ENCODE peak calls at places on chromosomes 11 and 22, in four cellular contexts. One of them, this sample, is unnamed.

GRCh38 chr11:128210148-128210940 is 377.0 kb downstream of the ETS1 start:
- DNase-seq in K562: no peak
- DNase-seq in HepG2: peak
- DNase-seq in GM12878: no peak
- DNase-seq in this sample: no peak

GRCh38 chr11:130088217-130088616 is 18.5 kb downstream of the APLP2 start:
- DNase-seq in K562: no peak
- DNase-seq in HepG2: no peak
- DNase-seq in GM12878: no peak
- DNase-seq in this sample: no peak

GRCh38 chr11:63521896-63522295 is 14.7 kb upstream of the PLAAT4 start:
- DNase-seq in K562: no peak
- DNase-seq in HepG2: no peak
- DNase-seq in GM12878: no peak
- DNase-seq in this sample: no peak

GRCh38 chr11:3894128-3894731 is 38.8 kb downstream of the STIM1 start:
- DNase-seq in K562: no peak
- DNase-seq in HepG2: no peak
- DNase-seq in GM12878: peak
- DNase-seq in this sample: no peak

GRCh38 chr11:123100378-123101085 is 38.6 kb upstream of the HSPA8 start:
- DNase-seq in K562: no peak
- DNase-seq in HepG2: no peak
- DNase-seq in GM12878: no peak
- DNase-seq in this sample: no peak

GRCh38 chr11:58564226-58564625 is 11.4 kb downstream of the LPXN start:
- DNase-seq in K562: no peak
- DNase-seq in HepG2: no peak
- DNase-seq in GM12878: no peak
- DNase-seq in this sample: no peak

GRCh38 chr11:70090989-70091388 is 12.9 kb downstream of the ANO1 start:
- DNase-seq in K562: no peak
- DNase-seq in HepG2: no peak
- DNase-seq in GM12878: no peak
- DNase-seq in this sample: no peak

GRCh38 chr11:43419460-43419859 is 60.7 kb downstream of the TTC17 start:
- DNase-seq in K562: peak
- DNase-seq in HepG2: peak
- DNase-seq in GM12878: no peak
- DNase-seq in this sample: peak

GRCh38 chr11:14980854-14981253 is 8.7 kb upstream of the CALCA start:
- DNase-seq in K562: no peak
- DNase-seq in HepG2: no peak
- DNase-seq in GM12878: no peak
- DNase-seq in this sample: no peak

GRCh38 chr11:113398669-113399430 is 11.3 kb downstream of the ANKK1 start:
- DNase-seq in K562: no peak
- DNase-seq in HepG2: no peak
- DNase-seq in GM12878: no peak
- DNase-seq in this sample: no peak

GRCh38 chr11:32312865-32313403 is 122.4 kb downstream of the WT1 start:
- DNase-seq in K562: peak
- DNase-seq in HepG2: peak
- DNase-seq in GM12878: no peak
- DNase-seq in this sample: peak

GRCh38 chr22:20455709-20456063 is 18.1 kb upstream of the SCARF2 start:
- DNase-seq in K562: no peak
- DNase-seq in HepG2: no peak
- DNase-seq in GM12878: no peak
- DNase-seq in this sample: no peak

GRCh38 chr11:125022551-125022950 is 40.6 kb upstream of the SLC37A2 start:
- DNase-seq in K562: no peak
- DNase-seq in HepG2: no peak
- DNase-seq in GM12878: no peak
- DNase-seq in this sample: no peak

GRCh38 chr11:27610946-27611345 is 89.3 kb downstream of the BDNF start:
- DNase-seq in K562: no peak
- DNase-seq in HepG2: no peak
- DNase-seq in GM12878: no peak
- DNase-seq in this sample: no peak

GRCh38 chr11:27610287-27610686 is 90.0 kb downstream of the BDNF start:
- DNase-seq in K562: no peak
- DNase-seq in HepG2: no peak
- DNase-seq in GM12878: no peak
- DNase-seq in this sample: no peak

GRCh38 chr11:27612932-27613669 is 87.2 kb downstream of the BDNF start:
- DNase-seq in K562: no peak
- DNase-seq in HepG2: no peak
- DNase-seq in GM12878: no peak
- DNase-seq in this sample: no peak

GRCh38 chr11:27611946-27612455 is 88.3 kb downstream of the BDNF start:
- DNase-seq in K562: no peak
- DNase-seq in HepG2: no peak
- DNase-seq in GM12878: no peak
- DNase-seq in this sample: no peak

GRCh38 chr11:27611390-27611789 is 88.9 kb downstream of the BDNF start:
- DNase-seq in K562: no peak
- DNase-seq in HepG2: no peak
- DNase-seq in GM12878: no peak
- DNase-seq in this sample: no peak
- TF ChIP-seq TARDBP in K562: no peak
- TF ChIP-seq TARDBP in HepG2: no peak
- TF ChIP-seq TARDBP in GM12878: no peak
- TF ChIP-seq TARDBP in this sample: no peak

DNA sequence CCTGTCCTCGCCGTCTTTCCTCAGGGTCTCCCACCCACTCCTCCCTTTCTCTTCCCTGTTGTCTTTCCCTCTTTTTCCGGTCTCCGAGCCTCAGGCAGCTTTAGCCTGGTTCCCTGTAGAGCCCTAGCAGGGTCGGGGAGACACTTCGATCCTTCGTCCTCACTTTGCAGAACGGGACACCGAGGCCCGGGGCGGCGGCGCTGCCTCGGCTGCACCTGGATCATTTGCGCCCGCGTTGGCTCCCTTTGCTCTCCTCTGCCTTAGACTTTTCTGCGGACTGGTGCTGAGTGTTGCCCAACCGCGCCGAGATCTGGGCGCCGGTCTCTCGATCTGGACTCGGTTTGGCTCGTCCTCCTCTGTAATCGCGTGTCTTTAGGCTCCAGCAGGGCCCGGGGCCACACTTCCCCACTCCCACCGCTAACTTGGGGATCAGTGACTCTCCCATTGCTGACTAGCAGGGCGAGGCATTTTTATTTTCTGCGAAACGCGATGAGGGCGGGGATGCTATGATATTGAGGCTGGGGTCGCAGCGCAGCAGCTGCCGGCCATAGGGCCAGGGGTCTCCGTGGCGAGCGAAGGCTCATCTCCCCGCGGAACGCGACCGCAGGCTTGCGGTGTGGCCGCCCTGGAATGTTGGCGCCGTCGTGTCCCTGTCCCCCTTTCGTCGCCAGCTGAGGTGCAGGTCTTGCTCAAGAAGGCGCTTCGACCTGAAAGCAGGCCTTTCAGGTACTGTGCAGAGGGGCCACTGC is 1.6 kb upstream of the E2F8 start:
- DNase-seq in K562: no peak
- DNase-seq in HepG2: no peak
- DNase-seq in GM12878: no peak
- DNase-seq in this sample: no peak
- TF ChIP-seq FOXM1 in K562: no peak
- TF ChIP-seq FOXM1 in HepG2: no peak
- TF ChIP-seq FOXM1 in GM12878: no peak
- TF ChIP-seq FOXM1 in this sample: no peak

DNA sequence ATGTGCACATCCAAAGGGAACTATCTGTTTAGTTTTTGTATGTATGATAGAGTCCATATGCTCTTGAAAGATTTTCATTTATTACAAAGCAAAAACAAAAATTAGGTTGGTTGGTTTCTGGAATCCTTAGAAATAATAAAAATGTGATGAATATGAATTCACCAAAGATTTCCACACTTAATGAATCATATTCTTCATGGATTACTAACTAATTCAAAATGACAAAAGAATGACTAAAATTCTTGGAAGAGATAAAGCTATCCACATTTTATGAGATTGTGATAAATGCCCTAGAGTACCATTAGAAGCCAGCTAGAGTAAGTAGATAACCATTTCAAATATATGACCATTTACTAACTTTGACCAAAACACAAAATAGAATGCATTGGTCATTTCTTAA is 261.0 kb downstream of the SBF2 start:
- DNase-seq in K562: no peak
- DNase-seq in HepG2: no peak
- DNase-seq in GM12878: no peak
- DNase-seq in this sample: no peak
- TF ChIP-seq TARDBP in K562: no peak
- TF ChIP-seq TARDBP in HepG2: no peak
- TF ChIP-seq TARDBP in GM12878: no peak
- TF ChIP-seq TARDBP in this sample: no peak

GRCh38 chr22:50672471-50673230 is at the start of gene SHANK3:
- DNase-seq in K562: no peak
- DNase-seq in HepG2: no peak
- DNase-seq in GM12878: no peak
- DNase-seq in this sample: peak
- TF ChIP-seq FOXM1 in K562: no peak
- TF ChIP-seq FOXM1 in HepG2: no peak
- TF ChIP-seq FOXM1 in GM12878: no peak
- TF ChIP-seq FOXM1 in this sample: no peak

GRCh38 chr11:117017456-117017855 is 80.8 kb downstream of the SIK3 start:
- DNase-seq in K562: no peak
- DNase-seq in HepG2: no peak
- DNase-seq in GM12878: no peak
- DNase-seq in this sample: no peak
- TF ChIP-seq TARDBP in K562: no peak
- TF ChIP-seq TARDBP in HepG2: no peak
- TF ChIP-seq TARDBP in GM12878: no peak
- TF ChIP-seq TARDBP in this sample: no peak

GRCh38 chr22:36755316-36755715 is 20.6 kb downstream of the IFT27 start:
- DNase-seq in K562: no peak
- DNase-seq in HepG2: no peak
- DNase-seq in GM12878: no peak
- DNase-seq in this sample: no peak
- TF ChIP-seq FOXM1 in K562: no peak
- TF ChIP-seq FOXM1 in HepG2: no peak
- TF ChIP-seq FOXM1 in GM12878: no peak
- TF ChIP-seq FOXM1 in this sample: no peak

DNA sequence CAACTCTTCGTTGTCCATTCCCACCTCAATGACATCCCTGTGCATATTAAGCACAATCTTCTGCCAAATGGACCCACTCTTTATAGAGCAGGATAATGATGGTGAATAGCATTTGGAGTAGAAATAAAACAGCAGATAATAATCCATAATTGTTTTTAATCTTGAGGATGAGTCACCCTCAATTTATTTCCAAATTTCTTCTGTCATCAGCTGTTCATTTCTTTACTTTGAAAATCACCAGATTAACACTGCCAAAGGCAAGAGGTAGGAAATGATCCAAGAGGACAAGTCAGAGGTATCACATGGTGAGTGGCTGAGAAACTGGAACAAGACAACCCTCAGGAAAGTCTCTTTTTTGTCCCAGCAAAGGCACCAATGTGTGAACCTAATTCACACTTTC is 7.3 kb upstream of the AMBRA1 start:
- DNase-seq in K562: no peak
- DNase-seq in HepG2: no peak
- DNase-seq in GM12878: no peak
- DNase-seq in this sample: no peak
- TF ChIP-seq TARDBP in K562: no peak
- TF ChIP-seq TARDBP in HepG2: no peak
- TF ChIP-seq TARDBP in GM12878: no peak
- TF ChIP-seq TARDBP in this sample: no peak

GRCh38 chr11:24082241-24082640 is 414.6 kb upstream of the LUZP2 start:
- DNase-seq in K562: no peak
- DNase-seq in HepG2: no peak
- DNase-seq in GM12878: no peak
- DNase-seq in this sample: no peak
- TF ChIP-seq FOXM1 in K562: no peak
- TF ChIP-seq FOXM1 in HepG2: no peak
- TF ChIP-seq FOXM1 in GM12878: no peak
- TF ChIP-seq FOXM1 in this sample: no peak

GRCh38 chr11:79412761-79413160 is 28.1 kb downstream of the TENM4 start:
- DNase-seq in K562: no peak
- DNase-seq in HepG2: no peak
- DNase-seq in GM12878: no peak
- DNase-seq in this sample: no peak

GRCh38 chr11:79413258-79413657 is 27.6 kb downstream of the TENM4 start:
- DNase-seq in K562: no peak
- DNase-seq in HepG2: no peak
- DNase-seq in GM12878: no peak
- DNase-seq in this sample: peak

GRCh38 chr11:79415411-79415810 is 25.4 kb downstream of the TENM4 start:
- DNase-seq in K562: no peak
- DNase-seq in HepG2: no peak
- DNase-seq in GM12878: no peak
- DNase-seq in this sample: no peak

GRCh38 chr11:79415912-79416311 is 24.9 kb downstream of the TENM4 start:
- DNase-seq in K562: no peak
- DNase-seq in HepG2: no peak
- DNase-seq in GM12878: no peak
- DNase-seq in this sample: no peak

DNA sequence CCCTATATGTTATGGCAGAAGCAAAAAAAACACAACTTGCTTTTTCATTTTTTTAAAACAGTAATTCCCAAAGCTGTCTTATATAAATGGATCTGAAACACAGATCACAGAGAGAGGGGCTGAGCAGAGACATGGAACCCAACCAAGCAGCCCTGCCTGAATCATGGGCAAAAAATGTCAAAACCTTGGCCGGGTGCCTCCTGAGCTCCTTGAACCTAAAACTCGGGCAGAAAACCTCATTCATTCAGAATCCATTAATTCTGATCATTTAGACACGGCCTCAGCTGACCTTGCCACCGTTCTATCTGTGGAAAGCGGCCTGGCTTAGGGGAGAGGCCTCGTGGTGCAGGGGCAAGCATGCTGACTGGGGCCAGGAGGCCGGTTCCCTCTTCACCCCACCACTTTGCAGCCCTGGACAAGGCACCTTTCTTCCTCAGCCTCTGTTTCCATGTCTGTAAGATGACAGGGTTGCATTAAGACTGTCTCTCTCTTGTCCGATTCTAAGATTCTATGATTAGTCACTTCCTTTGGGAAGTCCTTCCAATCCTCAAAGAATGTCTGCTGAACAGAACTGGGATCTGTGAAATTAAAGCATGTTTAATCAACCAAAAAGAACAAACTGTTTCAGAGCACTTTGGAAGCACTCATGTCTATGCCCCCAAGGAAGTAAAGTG is 26.0 kb downstream of the TENM4 start:
- DNase-seq in K562: no peak
- DNase-seq in HepG2: no peak
- DNase-seq in GM12878: no peak
- DNase-seq in this sample: no peak
- TF ChIP-seq TARDBP in K562: no peak
- TF ChIP-seq TARDBP in HepG2: no peak
- TF ChIP-seq TARDBP in GM12878: no peak
- TF ChIP-seq TARDBP in this sample: no peak